ENCODE peak calls at places on chromosomes 5 and 9, in eight cellular contexts. M is tibial nerve, G is transverse colon, E is A549, D is SK-N-SH, A is sigmoid colon, H is ovary, J is K562. O is an unnamed sample.

GRCh38 chr5:37710965-37711364 is 128.9 kb downstream of the GDNF start:
- DNase-seq in M (no peak), G (no peak), E (no peak), D (no peak), A (no peak), H (no peak), J (no peak), O (no peak)

GRCh38 chr9:72396247-72397091 is 31.5 kb upstream of the ZFAND5 start:
- DNase-seq in M (no peak), G (no peak), E (peak), D (no peak), A (no peak), H (no peak), J (no peak), O (no peak)

GRCh38 chr5:132949151-132949550 is 14.3 kb downstream of the AFF4 start:
- DNase-seq in M (no peak), G (no peak), E (no peak), D (no peak), A (no peak), H (no peak), J (no peak), O (no peak)

GRCh38 chr5:82886911-82887310 is 190.3 kb downstream of the TMEM167A start:
- DNase-seq in M (no peak), G (no peak), E (no peak), D (no peak), A (no peak), H (no peak), J (no peak), O (no peak)

GRCh38 chr9:36746415-36746814 is 173.7 kb downstream of the MELK start:
- DNase-seq in M (no peak), G (no peak), E (no peak), D (no peak), A (no peak), H (no peak), J (no peak), O (no peak)

GRCh38 chr9:8895498-8896224 is 1096.1 kb upstream of the DMAC1 start:
- DNase-seq in M (no peak), G (no peak), E (peak), D (peak), A (no peak), H (no peak), J (peak), O (no peak)

GRCh38 chr9:135147473-135147805 is 60.0 kb downstream of the OLFM1 start:
- DNase-seq in M (no peak), G (no peak), E (no peak), D (no peak), A (no peak), H (no peak), J (no peak), O (no peak)

GRCh38 chr9:96721303-96721702 is 56.6 kb downstream of the ZNF510 start:
- DNase-seq in M (no peak), G (no peak), E (no peak), D (no peak), A (no peak), H (no peak), J (no peak), O (no peak)

GRCh38 chr5:176608937-176609723 is 826 bp downstream of the GPRIN1 start:
- DNase-seq in M (no peak), G (no peak), E (no peak), D (no peak), A (no peak), H (no peak), J (no peak), O (no peak)

GRCh38 chr5:75322066-75322465 is 15.0 kb upstream of the HMGCR start:
- DNase-seq in M (no peak), G (peak), E (no peak), D (no peak), A (no peak), H (no peak), J (no peak), O (no peak)

GRCh38 chr5:82004511-82004910 is 32.7 kb downstream of the ATG10 start:
- DNase-seq in M (no peak), G (no peak), E (peak), D (no peak), A (no peak), H (no peak), J (no peak), O (no peak)

GRCh38 chr5:154367101-154367500 is 78.7 kb upstream of the SAP30L start:
- DNase-seq in M (no peak), G (no peak), E (no peak), D (no peak), A (no peak), H (no peak), J (no peak), O (no peak)

GRCh38 chr5:149452665-149453617 is 73.8 kb upstream of the IL17B start:
- DNase-seq in M (no peak), G (peak), E (peak), D (no peak), A (peak), H (peak), J (no peak), O (no peak)

GRCh38 chr5:170603578-170604565 is 100.1 kb downstream of the KCNIP1 start:
- DNase-seq in M (no peak), G (peak), E (peak), D (peak), A (peak), H (peak), J (peak), O (no peak)

GRCh38 chr9:131608469-131609115 is 63.3 kb downstream of the PRRT1B start:
- DNase-seq in M (peak), G (peak), E (peak), D (no peak), A (peak), H (peak), J (no peak), O (no peak)

GRCh38 chr5:143562935-143563334 is 159.4 kb upstream of the NR3C1 start:
- DNase-seq in M (no peak), G (no peak), E (peak), D (no peak), A (no peak), H (no peak), J (no peak), O (no peak)

GRCh38 chr9:114289571-114290481 is 33.1 kb upstream of the ORM1 start:
- DNase-seq in M (peak), G (peak), E (no peak), D (no peak), A (peak), H (peak), J (no peak), O (peak)

GRCh38 chr5:112921031-112921832 is 795 bp downstream of the REEP5 start:
- DNase-seq in M (peak), G (peak), E (peak), D (peak), A (peak), H (peak), J (peak), O (peak)

DNA sequence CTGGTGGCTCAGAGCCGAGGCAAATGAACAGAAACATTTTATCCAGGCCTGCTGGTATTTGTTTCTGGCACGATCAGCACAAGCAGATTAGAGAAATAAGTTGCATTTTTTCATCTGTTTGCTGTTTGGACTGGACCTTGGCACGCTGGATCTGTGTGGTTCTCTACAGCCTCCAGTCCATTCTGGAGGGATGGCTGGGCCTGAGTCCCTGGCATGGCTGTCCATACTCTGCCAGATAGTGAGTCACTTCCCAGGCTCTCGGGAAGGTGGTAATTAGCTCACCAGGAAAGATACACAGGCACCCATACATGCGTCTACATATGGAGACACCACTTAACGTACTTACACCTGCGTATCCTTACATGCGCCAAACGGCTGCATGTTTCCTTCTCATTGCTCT is 78.6 kb downstream of the SPRY4 start:
- DNase-seq in M (no peak), G (no peak), E (no peak), D (no peak), A (no peak), H (no peak), J (no peak), O (no peak)
- H3K27ac ChIP-seq in M (peak), G (no peak), E (no peak), D (peak), A (no peak), H (no peak), J (no peak), O (no peak)

GRCh38 chr5:172573115-172573882 is 67.8 kb upstream of the NEURL1B start:
- DNase-seq in M (no peak), G (no peak), E (peak), D (no peak), A (no peak), H (no peak), J (peak), O (no peak)
- TF ChIP-seq EP300 in M (no peak), G (no peak), E (no peak), D (no peak), A (no peak), H (no peak), J (no peak), O (no peak)

DNA sequence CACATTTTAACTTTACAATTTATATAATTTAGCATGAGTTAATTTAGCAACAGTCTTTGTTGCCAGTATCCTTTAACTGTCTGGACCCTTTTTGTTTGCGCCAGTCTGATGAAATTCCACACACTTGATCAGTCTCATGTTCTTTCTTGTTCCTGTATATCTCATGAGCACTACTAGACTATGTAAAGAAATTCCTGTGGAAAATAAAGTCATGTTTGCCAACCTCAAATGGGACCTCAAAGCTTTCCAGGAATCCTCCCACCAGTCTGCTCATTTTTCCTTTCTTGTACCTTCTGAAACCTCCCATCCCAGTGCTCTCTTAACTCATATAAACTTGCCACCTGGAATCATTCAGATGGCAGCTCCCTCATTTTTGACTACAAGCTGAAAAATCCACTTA is 8.0 kb downstream of the DMXL1 start:
- DNase-seq in M (no peak), G (no peak), E (no peak), D (no peak), A (no peak), H (no peak), J (no peak), O (no peak)
- H3K27ac ChIP-seq in M (no peak), G (no peak), E (no peak), D (no peak), A (no peak), H (no peak), J (peak), O (no peak)

DNA sequence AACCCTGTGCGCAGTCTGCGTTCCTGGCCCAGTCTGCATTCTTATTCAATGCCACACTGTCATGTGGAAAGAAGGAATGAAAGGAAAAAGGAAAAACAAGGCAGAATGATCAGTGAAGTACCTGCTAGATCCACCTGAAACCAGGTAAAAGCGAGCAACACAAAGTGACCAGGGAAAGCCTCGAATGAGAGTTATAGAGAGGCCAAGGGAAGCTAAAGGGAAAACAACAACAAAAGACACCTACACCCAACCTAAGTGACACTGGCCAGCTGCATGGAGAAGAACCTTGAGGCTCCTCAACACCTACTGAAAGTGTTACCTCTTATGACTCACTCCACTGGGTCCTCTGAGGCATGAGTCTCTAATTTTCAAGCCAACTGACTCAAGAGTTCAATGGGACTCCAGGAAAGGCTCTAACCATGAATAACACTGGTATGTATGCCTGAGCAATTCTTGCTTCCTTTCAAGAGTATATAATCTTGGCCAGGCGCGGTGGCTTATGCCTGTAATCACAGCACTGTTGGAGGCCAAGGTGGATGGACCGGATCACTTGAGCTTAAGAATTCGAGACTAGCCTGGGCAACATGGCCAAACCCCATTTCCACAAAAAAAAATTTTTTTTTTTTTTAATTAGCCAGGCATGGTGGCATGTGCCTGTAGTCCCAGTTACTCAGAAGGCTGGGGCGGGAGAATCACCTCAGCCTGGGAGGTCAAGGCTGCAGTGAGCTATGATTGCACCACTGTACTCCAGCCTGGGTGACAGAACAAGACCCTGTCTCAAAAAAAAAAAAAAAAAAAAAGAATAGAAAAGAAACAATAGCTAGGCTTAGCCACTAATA is 29.0 kb downstream of the MTMR12 start:
- DNase-seq in M (no peak), G (no peak), E (no peak), D (no peak), A (no peak), H (no peak), J (no peak), O (no peak)
- TF ChIP-seq EP300 in M (no peak), G (no peak), E (no peak), D (no peak), A (no peak), H (no peak), J (no peak), O (no peak)

GRCh38 chr5:134435525-134435924 is 23.8 kb upstream of the CDKN2AIPNL start:
- DNase-seq in M (no peak), G (no peak), E (peak), D (no peak), A (no peak), H (no peak), J (no peak), O (no peak)

GRCh38 chr5:134438641-134439621 is 27.2 kb upstream of the CDKN2AIPNL start:
- DNase-seq in M (peak), G (peak), E (peak), D (no peak), A (peak), H (peak), J (no peak), O (peak)

GRCh38 chr5:134436523-134437339 is 25.1 kb upstream of the CDKN2AIPNL start:
- DNase-seq in M (peak), G (peak), E (peak), D (no peak), A (peak), H (no peak), J (no peak), O (peak)

GRCh38 chr5:134438268-134438622 is 26.6 kb upstream of the CDKN2AIPNL start:
- DNase-seq in M (no peak), G (no peak), E (no peak), D (no peak), A (no peak), H (no peak), J (no peak), O (no peak)

DNA sequence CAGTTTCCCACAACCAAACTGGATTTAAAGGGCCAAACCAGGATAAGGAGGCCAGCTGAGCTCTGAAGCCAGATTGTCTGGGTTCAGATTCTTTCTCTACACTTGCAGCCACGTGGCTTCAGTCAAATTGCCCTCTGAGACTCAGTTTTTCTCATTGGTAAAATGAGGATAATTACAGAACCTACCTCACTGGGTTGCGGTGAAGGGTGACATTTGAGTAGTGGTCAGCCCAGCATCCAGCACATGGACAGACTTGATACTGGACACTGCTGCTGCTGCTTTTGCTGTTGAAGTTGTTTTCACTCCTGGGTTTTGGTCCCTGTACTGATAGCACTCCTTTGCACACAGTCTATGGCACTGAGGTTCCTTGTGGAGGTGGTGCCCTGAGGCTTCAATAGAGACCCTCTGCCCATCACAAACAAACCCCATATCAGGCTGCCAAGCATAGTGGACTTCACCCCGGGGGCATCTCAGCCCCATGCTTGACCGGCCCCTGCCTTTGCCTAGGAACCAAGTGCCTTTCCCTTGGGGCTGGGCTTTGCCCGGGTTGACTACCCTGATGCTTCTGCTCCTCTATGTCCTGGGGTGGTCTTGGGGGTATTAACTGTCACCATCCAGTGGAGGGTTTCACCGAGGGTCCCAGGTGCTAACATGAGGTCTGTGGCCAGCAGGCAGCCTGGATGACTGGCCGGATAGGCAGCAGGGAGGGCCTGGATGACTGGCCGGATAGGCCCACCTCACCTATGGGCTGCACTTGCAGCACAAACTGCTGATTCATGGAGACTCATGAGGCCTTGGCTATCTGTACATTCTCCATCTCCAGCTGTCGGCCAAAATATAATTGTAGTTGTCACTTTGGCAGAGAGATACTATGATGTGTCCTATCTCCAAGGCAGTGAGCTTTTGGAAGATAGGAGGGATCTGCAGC is 25.9 kb upstream of the CDKN2AIPNL start:
- DNase-seq in M (no peak), G (no peak), E (no peak), D (no peak), A (no peak), H (no peak), J (peak), O (no peak)
- H3K27ac ChIP-seq in M (peak), G (peak), E (peak), D (peak), A (peak), H (no peak), J (peak), O (no peak)

O was measured in suprapubic skin.